ENCODE peak calls at places on chromosomes 5 and 9, in six cellular contexts. C is testis, U is sigmoid colon, A is body of pancreas, X is A549, D is IMR-90. O is an unnamed sample.

GRCh38 chr9:137973829-137974416 is 96.3 kb downstream of the CACNA1B start:
- DNase-seq in C (peak), U (peak), A (no peak), X (no peak), D (no peak), O (peak)

GRCh38 chr5:2338686-2339085 is 412.8 kb downstream of the IRX2 start:
- DNase-seq in C (no peak), U (no peak), A (no peak), X (no peak), D (no peak), O (no peak)

GRCh38 chr5:1003296-1003937 is 5.2 kb upstream of the NKD2 start:
- DNase-seq in C (peak), U (peak), A (peak), X (no peak), D (no peak), O (no peak)

GRCh38 chr9:128393171-128393761 is 22.1 kb downstream of the URM1 start:
- DNase-seq in C (no peak), U (no peak), A (no peak), X (no peak), D (no peak), O (no peak)

GRCh38 chr9:33416996-33417395 is 14.6 kb upstream of the AQP7 start:
- DNase-seq in C (no peak), U (no peak), A (no peak), X (no peak), D (no peak), O (no peak)

GRCh38 chr9:133188006-133188842 is 20.8 kb downstream of the OBP2B start:
- DNase-seq in C (peak), U (peak), A (peak), X (peak), D (no peak), O (no peak)

GRCh38 chr5:150559701-150560100 is 51.8 kb downstream of the NDST1 start:
- DNase-seq in C (no peak), U (peak), A (no peak), X (peak), D (peak), O (no peak)

GRCh38 chr9:114238919-114239879 is 83.7 kb upstream of the ORM1 start:
- DNase-seq in C (peak), U (no peak), A (no peak), X (peak), D (peak), O (no peak)

GRCh38 chr9:124721109-124721850 is 49.8 kb downstream of the NR6A1 start:
- DNase-seq in C (no peak), U (no peak), A (no peak), X (no peak), D (peak), O (no peak)

GRCh38 chr9:127660886-127661285 is 45.9 kb upstream of the CFAP157 start:
- DNase-seq in C (no peak), U (no peak), A (no peak), X (no peak), D (no peak), O (no peak)

GRCh38 chr5:170289749-170290148 is 7.8 kb downstream of the LCP2 start:
- DNase-seq in C (no peak), U (peak), A (no peak), X (no peak), D (no peak), O (peak)

GRCh38 chr5:160260881-160261815 is 31.8 kb downstream of the FABP6 start:
- DNase-seq in C (peak), U (no peak), A (no peak), X (no peak), D (peak), O (peak)

GRCh38 chr9:34413229-34413852 is 36.6 kb upstream of the MYORG start:
- DNase-seq in C (peak), U (no peak), A (peak), X (peak), D (peak), O (peak)

GRCh38 chr5:37721447-37721871 is 118.4 kb downstream of the GDNF start:
- DNase-seq in C (no peak), U (no peak), A (no peak), X (no peak), D (peak), O (no peak)

GRCh38 chr5:78720234-78720985 is 71.8 kb upstream of the LHFPL2 start:
- DNase-seq in C (no peak), U (no peak), A (no peak), X (no peak), D (no peak), O (no peak)
- TF ChIP-seq CTCF in C (no peak), U (no peak), A (no peak), X (no peak), D (no peak), O (no peak)

GRCh38 chr9:135989722-135990467 is 28.7 kb upstream of the UBAC1 start:
- DNase-seq in C (no peak), U (no peak), A (peak), X (no peak), D (no peak), O (no peak)

GRCh38 chr9:135989157-135989556 is 28.0 kb upstream of the UBAC1 start:
- DNase-seq in C (no peak), U (no peak), A (no peak), X (no peak), D (no peak), O (no peak)

GRCh38 chr9:135991771-135992170 is 30.6 kb upstream of the UBAC1 start:
- DNase-seq in C (no peak), U (no peak), A (no peak), X (no peak), D (no peak), O (no peak)

GRCh38 chr9:135992486-135993408 is 31.6 kb upstream of the UBAC1 start:
- DNase-seq in C (peak), U (peak), A (peak), X (peak), D (peak), O (peak)

DNA sequence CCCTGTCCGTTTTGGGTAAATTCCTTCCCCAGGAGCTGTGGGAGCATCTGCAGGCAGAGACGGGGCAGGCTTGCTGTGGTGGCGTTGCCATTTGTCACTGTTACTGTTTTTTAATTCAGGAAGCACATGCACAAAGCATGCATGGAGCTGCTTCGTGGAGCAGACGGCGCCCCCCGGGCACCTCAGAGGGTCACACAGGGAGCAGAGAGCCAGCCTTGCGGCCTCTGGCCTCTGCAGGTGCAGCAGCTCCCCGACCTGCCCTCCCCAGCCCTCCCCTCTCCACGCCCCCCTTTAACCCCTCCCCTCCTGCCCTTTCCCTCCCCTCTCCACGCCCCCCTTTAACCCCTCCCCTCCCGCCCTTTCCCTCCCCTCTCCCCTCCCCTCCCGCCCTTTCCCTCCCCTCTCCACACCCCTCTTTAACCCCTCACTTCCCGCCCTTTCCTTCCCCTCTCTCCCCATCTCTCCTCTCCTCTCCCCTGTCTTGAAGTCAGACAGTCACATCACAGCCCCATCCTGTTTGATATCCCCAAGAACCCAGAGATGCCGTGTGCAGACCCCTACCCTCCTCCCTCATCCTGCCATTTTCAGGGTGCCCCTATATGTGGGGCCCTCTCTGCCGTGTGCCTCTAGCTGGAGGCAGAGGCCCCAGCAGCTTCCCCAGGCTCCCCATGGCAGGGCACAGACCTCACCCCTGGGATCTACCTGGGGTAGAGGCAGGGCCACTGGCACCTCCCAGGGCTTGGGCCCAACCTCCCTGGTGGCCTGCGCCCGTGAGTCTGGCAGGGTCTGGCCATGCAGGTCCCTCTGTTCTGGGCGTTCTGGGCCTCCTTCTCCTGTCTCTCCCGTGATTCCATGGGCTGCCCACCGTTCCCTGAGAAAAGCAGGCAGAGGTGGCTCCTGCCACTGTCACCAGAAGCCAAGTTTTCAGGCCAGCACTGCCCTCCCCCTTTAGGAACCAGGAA is 29.6 kb upstream of the UBAC1 start:
- DNase-seq in C (no peak), U (no peak), A (peak), X (no peak), D (peak), O (no peak)
- H3K4me3 ChIP-seq in C (no peak), U (no peak), A (no peak), X (no peak), D (no peak), O (no peak)

GRCh38 chr5:135398855-135399837 is at the start of gene MACROH2A1:
- DNase-seq in C (peak), U (peak), A (peak), X (peak), D (peak), O (peak)
- TF ChIP-seq POLR2A in C (peak), U (peak), A (peak), X (peak), D (peak), O (peak)

GRCh38 chr5:140245926-140246325 is 57.0 kb downstream of the PFDN1 start:
- DNase-seq in C (no peak), U (no peak), A (no peak), X (no peak), D (no peak), O (no peak)
- TF ChIP-seq CTCF in C (no peak), U (no peak), A (no peak), X (no peak), D (no peak), O (no peak)

GRCh38 chr5:140044041-140044440 is 942 bp upstream of the NRG2 start:
- DNase-seq in C (no peak), U (no peak), A (no peak), X (no peak), D (no peak), O (no peak)
- H3K4me3 ChIP-seq in C (no peak), U (no peak), A (no peak), X (peak), D (no peak), O (no peak)